ENCODE peak calls at places on chromosomes 1 and 21, in five cellular contexts. A is HCT116, I is K562, M is GM12878, E is NT2/D1. R is an unnamed sample.

GRCh38 chr1:77026126-77026525 is 158.8 kb downstream of the ST6GALNAC5 start:
- DNase-seq in A (no peak), I (no peak), M (no peak), E (no peak), R (no peak)

GRCh38 chr1:78411707-78412106 is 79.1 kb upstream of the PTGFR start:
- DNase-seq in E (no peak), M (no peak), I (no peak), A (no peak), R (no peak)

GRCh38 chr1:160971618-160972056 is 17.0 kb upstream of the ITLN2 start:
- DNase-seq in A (no peak), I (no peak), E (no peak), M (peak), R (no peak)

GRCh38 chr21:33402011-33402979 is 918 bp upstream of the IFNGR2 start:
- DNase-seq in I (no peak), E (no peak), M (no peak), A (no peak), R (peak)

GRCh38 chr1:27659497-27660299 is 12.3 kb downstream of the IFI6 start:
- DNase-seq in I (peak), E (no peak), A (peak), M (peak), R (peak)

GRCh38 chr1:174743654-174744561 is 255.8 kb upstream of the CACYBP start:
- DNase-seq in I (peak), A (peak), M (no peak), E (peak), R (peak)

GRCh38 chr1:227549892-227550291 is 13.5 kb upstream of the ZNF678 start:
- DNase-seq in M (no peak), E (no peak), I (no peak), A (no peak), R (no peak)

GRCh38 chr1:116556289-116557006 is 14.4 kb downstream of the CD58 start:
- DNase-seq in E (no peak), M (peak), A (peak), I (peak), R (no peak)

GRCh38 chr1:247102381-247102780 is 1.8 kb downstream of the ZNF669 start:
- DNase-seq in E (no peak), M (no peak), I (no peak), A (no peak), R (no peak)

GRCh38 chr1:154992721-154993571 is 440 bp upstream of the LENEP start:
- DNase-seq in M (no peak), I (peak), E (no peak), A (no peak), R (no peak)

GRCh38 chr1:179719272-179719671 is 23.8 kb upstream of the FAM163A start:
- DNase-seq in E (no peak), I (no peak), M (no peak), A (no peak), R (no peak)

GRCh38 chr1:156004843-156005593 is 15.7 kb downstream of the SSR2 start:
- DNase-seq in M (no peak), A (no peak), I (no peak), E (no peak), R (no peak)
- TF ChIP-seq YY1 in M (no peak), A (no peak), I (no peak), E (no peak), R (no peak)

DNA sequence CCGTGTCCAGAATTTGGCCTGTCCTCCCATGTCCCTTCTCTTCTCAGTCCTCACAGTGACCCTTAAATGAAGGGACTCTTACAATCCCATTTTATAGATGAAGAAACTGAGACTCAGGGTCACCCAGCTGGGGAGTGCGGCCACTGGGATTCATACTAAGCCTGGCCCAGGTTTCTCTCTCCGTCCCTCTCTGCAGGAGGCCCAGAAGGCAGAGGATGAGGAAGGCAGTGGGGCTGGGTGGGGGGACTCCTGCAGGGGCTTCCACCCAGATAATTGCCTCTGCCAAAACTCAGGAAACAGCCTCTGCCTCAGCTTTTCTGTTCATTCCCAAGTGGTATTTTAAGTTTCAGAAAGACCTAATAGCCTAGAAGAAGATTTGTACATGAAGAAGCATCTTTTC is 299.8 kb downstream of the MATN1 start:
- DNase-seq in I (no peak), M (no peak), E (no peak), A (no peak), R (no peak)
- TF ChIP-seq YY1 in I (no peak), M (no peak), E (no peak), A (no peak), R (no peak)

DNA sequence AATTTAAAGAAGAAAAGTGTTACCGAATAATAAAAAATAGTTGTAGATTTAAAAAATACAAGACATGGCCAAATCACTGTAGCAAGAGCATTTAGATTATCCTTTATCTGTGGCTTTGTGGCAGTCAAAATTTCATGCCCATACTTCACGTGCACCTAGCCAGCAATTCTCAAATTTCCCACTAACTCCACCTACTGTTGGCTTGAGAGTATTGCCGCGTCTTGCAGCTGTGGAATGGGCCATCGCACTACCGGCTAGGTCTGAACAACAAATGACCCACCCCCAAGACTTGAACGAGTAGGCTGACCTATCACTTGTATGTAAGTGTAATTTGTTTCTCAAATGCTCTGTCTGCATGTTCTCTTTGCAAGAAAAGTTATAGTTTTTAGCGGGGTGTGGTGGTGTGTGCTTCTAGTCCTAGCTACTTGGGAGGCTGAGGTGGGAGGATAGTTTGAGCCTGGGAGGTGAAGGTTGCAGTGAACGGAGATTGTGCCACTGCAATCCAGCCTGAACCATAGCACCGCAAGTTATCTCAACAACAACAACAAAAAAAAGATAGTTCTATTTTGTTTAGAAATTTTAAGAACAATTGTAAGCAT is 4.1 kb downstream of the KRTAP13-4 start:
- DNase-seq in E (peak), I (peak), M (no peak), A (no peak), R (peak)
- TF ChIP-seq YY1 in E (no peak), I (no peak), M (no peak), A (no peak), R (no peak)

GRCh38 chr1:55284856-55285255 is 69.7 kb upstream of the USP24 start:
- DNase-seq in I (peak), A (peak), E (no peak), M (peak), R (peak)
- TF ChIP-seq YY1 in I (no peak), A (no peak), E (no peak), M (no peak), R (no peak)